ENCODE peak calls at places on chromosomes 11 and 22, in ten cellular contexts. Y, F, A, C, R, K, I, T, V and U are unnamed samples.

GRCh38 chr22:28500005-28500404 is 179.6 kb downstream of the TTC28 start:
- DNase-seq in Y (no peak), V (no peak), C (no peak), R (no peak), A (no peak), T (no peak), K (no peak), F (no peak), I (no peak), U (no peak)

GRCh38 chr22:22450343-22450839 is 58.2 kb downstream of the ZNF280B start:
- DNase-seq in R (no peak), A (no peak), Y (no peak), T (no peak), K (no peak), I (peak), V (no peak), F (no peak), C (peak), U (no peak)

GRCh38 chr11:92500463-92500862 is 275.8 kb downstream of the FAT3 start:
- DNase-seq in Y (no peak), K (peak), V (no peak), R (no peak), I (no peak), F (peak), T (no peak), A (no peak), C (no peak), U (no peak)

GRCh38 chr22:24067587-24068376 is 56.7 kb downstream of the CABIN1 start:
- DNase-seq in I (no peak), T (no peak), C (no peak), K (no peak), F (no peak), A (no peak), Y (no peak), R (no peak), V (no peak), U (no peak)

GRCh38 chr11:123451183-123451907 is 21.3 kb downstream of the GRAMD1B start:
- DNase-seq in A (no peak), K (no peak), C (no peak), I (no peak), F (no peak), T (no peak), R (no peak), Y (no peak), V (no peak), U (no peak)

GRCh38 chr11:9754041-9754471 is 90.2 kb downstream of the SWAP70 start:
- DNase-seq in R (no peak), F (peak), K (no peak), T (no peak), I (no peak), V (no peak), A (no peak), C (peak), Y (no peak), U (no peak)

GRCh38 chr11:128451651-128452470 is 135.5 kb downstream of the ETS1 start:
- DNase-seq in F (no peak), T (no peak), A (no peak), C (peak), K (peak), V (no peak), I (no peak), Y (peak), R (no peak), U (no peak)

GRCh38 chr22:25896592-25896991 is 154.6 kb downstream of the MYO18B start:
- DNase-seq in V (no peak), R (no peak), T (no peak), C (no peak), A (no peak), K (no peak), Y (no peak), I (no peak), F (no peak), U (no peak)

GRCh38 chr11:66013762-66014100 is 1.9 kb downstream of the CST6 start:
- DNase-seq in T (no peak), V (no peak), F (no peak), A (no peak), C (no peak), I (no peak), R (no peak), K (no peak), Y (no peak), U (no peak)

DNA sequence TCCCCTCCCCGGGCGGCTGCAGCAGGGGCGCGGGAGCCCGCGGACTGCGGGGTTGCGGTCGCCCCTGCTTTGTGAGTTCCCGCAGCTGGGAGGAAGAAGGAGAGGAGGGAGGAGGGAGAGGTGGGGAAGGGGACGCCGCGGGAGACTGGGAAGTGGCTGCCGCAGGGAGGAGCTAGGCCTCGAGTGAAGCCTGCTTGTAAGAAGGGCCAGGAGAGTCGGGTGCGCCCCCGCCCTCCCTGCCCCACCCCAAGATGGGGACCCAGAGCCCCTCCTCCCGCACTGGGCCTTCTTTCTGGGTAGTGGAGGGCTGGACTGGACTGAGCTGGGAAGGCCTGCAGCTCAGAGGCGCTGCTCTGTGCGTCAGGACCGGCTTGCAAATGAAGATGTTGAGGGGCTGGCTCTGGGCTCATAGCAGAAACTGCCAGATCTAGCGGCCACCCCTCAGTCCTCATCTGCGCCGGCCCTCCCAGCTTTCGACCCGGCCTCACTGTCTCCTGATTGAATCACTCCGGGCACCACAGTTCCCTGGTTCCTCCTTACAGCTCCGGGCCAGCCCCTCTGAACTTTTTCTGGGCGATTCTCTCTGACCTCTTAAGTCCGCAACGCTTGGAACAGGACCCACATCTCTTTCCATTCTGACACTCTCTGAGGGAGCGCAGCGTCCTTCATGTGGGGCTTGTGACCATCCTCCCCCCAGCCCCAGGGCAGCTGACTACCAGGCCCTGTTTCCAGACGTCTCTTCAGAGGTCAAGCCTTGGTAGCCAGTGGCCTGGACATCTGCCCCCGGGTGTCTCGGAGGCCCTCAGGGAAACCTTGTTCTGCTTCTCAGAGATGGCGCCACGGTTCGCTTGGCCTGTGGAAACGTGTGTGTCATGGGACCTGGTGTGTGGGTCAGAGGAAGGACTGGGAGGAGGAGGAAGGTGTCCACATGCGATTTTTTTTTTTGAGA is 21.9 kb downstream of the SERPINH1 start:
- DNase-seq in V (no peak), A (peak), F (no peak), Y (peak), T (peak), K (peak), I (peak), R (no peak), C (peak), U (peak)
- TF ChIP-seq CTCF in V (peak), A (no peak), F (no peak), Y (no peak), T (no peak), K (no peak), I (no peak), R (peak), C (no peak), U (no peak)

GRCh38 chr11:93870616-93871015 is 20.2 kb upstream of the VSTM5 start:
- DNase-seq in V (no peak), T (no peak), K (no peak), R (peak), F (no peak), C (no peak), Y (no peak), A (no peak), I (no peak), U (no peak)
- TF ChIP-seq CTCF in V (no peak), T (no peak), K (no peak), R (no peak), F (no peak), C (no peak), Y (no peak), A (no peak), I (no peak), U (no peak)

GRCh38 chr22:34105461-34106062 is 185.3 kb upstream of the LARGE1 start:
- DNase-seq in R (peak), A (peak), C (peak), F (no peak), T (peak), I (peak), Y (no peak), K (no peak), V (no peak), U (peak)
- TF ChIP-seq CTCF in R (peak), A (peak), C (no peak), F (peak), T (peak), I (peak), Y (no peak), K (no peak), V (no peak), U (peak)

DNA sequence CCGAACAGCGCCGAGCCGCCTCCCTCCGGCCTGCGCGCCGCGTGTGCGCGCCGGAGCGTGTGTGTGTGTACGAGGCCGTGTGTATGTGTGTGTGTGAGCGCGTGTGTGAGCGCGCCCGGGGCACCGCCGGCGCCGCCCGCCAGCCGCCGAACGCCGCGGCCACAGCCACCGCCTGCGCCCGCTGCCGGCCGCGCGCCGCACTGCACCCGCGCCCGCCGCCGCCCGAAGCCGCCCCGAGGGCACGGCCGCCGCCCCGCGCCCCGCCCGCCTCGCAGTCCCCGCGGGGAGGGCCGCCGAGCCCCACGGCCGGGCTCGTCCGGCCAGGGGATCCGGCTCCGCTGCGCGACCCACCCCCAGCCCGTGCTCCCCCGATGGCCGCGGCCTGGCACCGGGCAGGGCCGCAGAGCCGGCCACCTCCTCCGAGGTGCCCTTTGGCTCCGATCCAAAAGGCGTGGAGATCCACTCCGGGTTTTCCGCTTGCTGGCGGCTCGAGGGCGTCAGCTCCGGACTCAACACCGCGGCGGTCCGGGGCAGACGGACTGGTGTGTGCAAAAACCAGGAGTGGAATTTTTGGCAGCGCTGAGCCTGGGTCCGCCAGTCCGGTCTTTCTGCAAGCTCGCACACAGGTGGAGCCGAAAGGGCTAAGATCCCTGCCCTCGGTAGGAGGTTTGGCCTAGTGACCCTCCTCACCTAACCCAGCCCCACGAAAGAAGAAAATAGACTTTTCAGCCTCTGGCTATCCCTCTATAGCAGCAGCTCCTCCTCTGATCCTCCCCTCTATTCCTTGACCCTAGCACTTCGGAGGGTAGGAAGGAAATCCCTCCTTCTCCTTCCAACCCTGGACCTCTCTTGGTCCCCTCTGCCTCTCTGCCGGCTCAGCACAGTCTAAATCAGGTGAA is at the start of gene SYT7:
- DNase-seq in C (peak), Y (peak), I (peak), A (peak), K (peak), F (peak), R (peak), V (peak), T (peak), U (peak)
- TF ChIP-seq CTCF in C (no peak), Y (no peak), I (peak), A (no peak), K (peak), F (peak), R (peak), V (no peak), T (no peak), U (peak)

GRCh38 chr11:27718346-27718852 is 18.1 kb upstream of the BDNF start:
- DNase-seq in Y (peak), C (peak), R (no peak), I (no peak), K (peak), V (no peak), T (peak), A (no peak), F (no peak), U (peak)

GRCh38 chr11:27718853-27719574 is 18.8 kb upstream of the BDNF start:
- DNase-seq in Y (no peak), F (no peak), R (no peak), A (peak), K (peak), I (no peak), T (peak), V (no peak), C (no peak), U (peak)

GRCh38 chr11:27716216-27716615 is 16.0 kb upstream of the BDNF start:
- DNase-seq in V (no peak), C (no peak), T (no peak), Y (no peak), I (no peak), R (no peak), F (no peak), K (no peak), A (no peak), U (no peak)

GRCh38 chr11:27717377-27717776 is 17.1 kb upstream of the BDNF start:
- DNase-seq in R (no peak), Y (no peak), T (no peak), F (no peak), V (no peak), A (no peak), K (peak), C (peak), I (no peak), U (no peak)

GRCh38 chr11:27716850-27717249 is 16.6 kb upstream of the BDNF start:
- DNase-seq in K (peak), T (no peak), I (no peak), A (no peak), R (no peak), Y (no peak), F (no peak), C (peak), V (no peak), U (no peak)
- TF ChIP-seq CTCF in K (peak), T (peak), I (no peak), A (no peak), R (no peak), Y (peak), F (no peak), C (peak), V (no peak), U (no peak)

GRCh38 chr11:134017773-134018430 is 51.0 kb upstream of the JAM3 start:
- DNase-seq in I (no peak), T (no peak), A (no peak), F (no peak), R (no peak), Y (no peak), K (no peak), C (no peak), V (no peak), U (no peak)

GRCh38 chr11:134013518-134013917 is 55.4 kb upstream of the JAM3 start:
- DNase-seq in V (no peak), Y (no peak), C (no peak), K (no peak), I (no peak), R (no peak), A (no peak), F (no peak), T (no peak), U (no peak)

GRCh38 chr11:134015541-134015940 is 53.3 kb upstream of the JAM3 start:
- DNase-seq in V (no peak), I (no peak), K (no peak), R (no peak), Y (no peak), A (no peak), T (no peak), F (no peak), C (no peak), U (no peak)

GRCh38 chr11:134019500-134019899 is 49.4 kb upstream of the JAM3 start:
- DNase-seq in C (no peak), T (no peak), R (no peak), K (no peak), A (no peak), V (no peak), Y (no peak), I (no peak), F (no peak), U (no peak)

DNA sequence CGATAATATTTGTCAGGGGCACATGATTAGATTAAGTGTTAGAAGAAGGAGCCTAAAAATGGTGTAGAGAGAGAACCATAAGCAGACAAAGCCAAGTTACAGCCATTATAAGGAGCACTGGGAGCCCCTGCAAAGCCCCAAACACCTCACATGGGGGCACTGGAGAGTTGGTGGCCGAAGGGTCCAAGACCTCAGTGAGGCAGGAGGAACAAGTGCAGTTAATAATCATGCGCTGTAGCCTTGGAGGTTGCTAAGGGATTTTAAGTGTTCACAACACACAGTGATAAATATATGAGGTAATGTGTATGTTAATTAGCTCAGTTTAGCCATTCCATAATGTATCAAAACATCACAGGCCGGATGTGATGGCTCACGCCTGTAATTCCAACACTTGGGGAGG is 54.4 kb upstream of the JAM3 start:
- DNase-seq in K (no peak), F (no peak), C (no peak), I (no peak), R (no peak), A (no peak), T (no peak), V (no peak), Y (no peak), U (peak)
- TF ChIP-seq CTCF in K (peak), F (peak), C (peak), I (no peak), R (peak), A (no peak), T (no peak), V (no peak), Y (peak), U (no peak)

DNA sequence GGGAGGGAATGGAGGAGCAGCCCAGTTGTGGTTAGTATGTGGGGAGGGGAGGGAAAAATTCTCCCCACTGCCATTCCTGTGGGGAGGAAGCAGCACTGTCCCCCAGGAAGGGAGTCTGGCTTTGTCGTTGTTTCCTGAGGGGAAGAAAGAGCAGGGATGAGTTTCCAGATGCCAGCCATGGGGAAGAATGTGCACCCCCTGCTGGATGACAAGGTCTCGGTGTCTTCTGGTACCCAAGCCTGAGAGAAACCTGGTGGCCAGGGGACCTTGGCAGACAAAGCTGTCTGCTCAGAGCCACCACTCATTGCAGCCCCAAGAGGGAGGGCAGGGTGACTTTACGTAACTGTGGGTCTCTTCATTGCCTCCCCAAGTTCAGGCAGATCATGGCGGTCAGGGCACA is 81.3 kb upstream of the CD82 start:
- DNase-seq in F (no peak), A (no peak), V (no peak), Y (no peak), R (no peak), C (peak), K (peak), I (peak), T (peak), U (peak)
- TF ChIP-seq CTCF in F (peak), A (no peak), V (no peak), Y (no peak), R (no peak), C (peak), K (peak), I (peak), T (peak), U (peak)

DNA sequence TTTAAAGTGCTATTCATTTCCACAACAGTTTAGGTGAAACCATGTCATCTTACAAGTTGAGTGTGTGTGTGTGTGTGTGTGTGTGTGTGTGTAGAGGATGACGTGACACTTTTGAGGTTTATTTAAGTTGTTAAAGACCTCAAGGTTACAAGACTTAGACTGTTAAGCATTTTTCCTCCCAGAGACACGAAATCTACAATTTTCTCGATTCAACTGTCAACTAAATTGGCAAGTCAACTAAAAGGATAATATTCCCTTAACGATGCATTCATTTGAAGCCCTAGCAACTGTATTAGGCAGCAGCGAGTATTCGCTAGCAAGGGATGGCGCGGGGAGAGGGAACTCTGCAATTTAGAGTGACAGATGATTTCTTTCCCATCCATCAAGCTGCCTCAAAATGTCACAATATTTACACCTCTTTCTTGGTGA is 17.6 kb upstream of the BDNF start:
- DNase-seq in Y (no peak), A (no peak), F (no peak), V (no peak), K (peak), I (no peak), T (no peak), C (no peak), R (no peak), U (no peak)
- TF ChIP-seq CTCF in Y (no peak), A (no peak), F (no peak), V (no peak), K (no peak), I (no peak), T (no peak), C (no peak), R (no peak), U (no peak)

GRCh38 chr11:114586797-114587196 is 8.8 kb downstream of the NXPE4 start:
- DNase-seq in V (no peak), Y (no peak), A (no peak), T (no peak), K (peak), R (no peak), C (peak), I (no peak), F (no peak), U (no peak)
- TF ChIP-seq CTCF in V (no peak), Y (no peak), A (no peak), T (no peak), K (peak), R (no peak), C (peak), I (no peak), F (peak), U (no peak)